ENCODE peak calls at places on chromosomes 11 and 22, in ten cellular contexts. C is HFFc6, R is prostate gland, Z is NCI-H1105 treated with DMSO at 0.1 percent for 48 hours, D is RPMI8226, G is NCI-H1694, T is H1, O is AG10803, S is hypothalamus, Q is tibial nerve. A is an unnamed sample.
A peak's percentile ranks its signal among the peaks of the same experiment; 100 is the strongest.

GRCh38 chr11:112961751-112962747 is 829 bp downstream of the NCAM1 start:
- DNase-seq in C (no peak), R (no peak), Z (peak; percentile 63), D (peak; percentile 60), G (peak; percentile 14), T (peak; percentile 57), O (no peak), S (peak; percentile 22), Q (no peak), A (no peak)

GRCh38 chr22:49425356-49425755 is 402.3 kb downstream of the BRD1 start:
- DNase-seq in C (no peak), R (no peak), Z (no peak), D (no peak), G (no peak), T (no peak), O (no peak), S (no peak), Q (no peak), A (peak; percentile 37)

GRCh38 chr11:115606223-115607220 is 102.3 kb upstream of the CADM1 start:
- DNase-seq in C (no peak), R (peak; percentile 15), Z (peak; percentile 45), D (no peak), G (no peak), T (no peak), O (peak; percentile 36), S (no peak), Q (peak; percentile 16), A (peak; percentile 59)

GRCh38 chr22:45994516-45995404 is 17.8 kb upstream of the WNT7B start:
- DNase-seq in C (peak; percentile 58), R (peak; percentile 65), Z (peak; percentile 23), D (peak; percentile 67), G (peak; percentile 71), T (peak; percentile 100), O (peak; percentile 64), S (peak; percentile 74), Q (peak; percentile 91), A (peak; percentile 85)

GRCh38 chr11:95108159-95108611 is 18.5 kb downstream of the ENDOD1 start:
- DNase-seq in C (no peak), R (peak; percentile 52), Z (no peak), D (no peak), G (no peak), T (no peak), O (peak; percentile 53), S (peak; percentile 5), Q (peak; percentile 23), A (no peak)

GRCh38 chr11:113570906-113571305 is 95.7 kb upstream of the DRD2 start:
- DNase-seq in C (no peak), R (no peak), Z (no peak), D (no peak), G (no peak), T (no peak), O (no peak), S (no peak), Q (no peak), A (no peak)

GRCh38 chr11:65558785-65559509 is 788 bp upstream of the LTBP3 start:
- DNase-seq in C (no peak), R (no peak), Z (no peak), D (no peak), G (no peak), T (no peak), O (peak; percentile 56), S (peak; percentile 32), Q (no peak), A (no peak)

GRCh38 chr22:24284747-24285203 is 14.1 kb downstream of the SPECC1L start:
- DNase-seq in C (peak; percentile 45), R (no peak), Z (no peak), D (no peak), G (no peak), T (no peak), O (no peak), S (no peak), Q (no peak), A (no peak)

GRCh38 chr11:70727899-70728620 is 329.7 kb downstream of the CTTN start:
- DNase-seq in C (no peak), R (peak; percentile 57), Z (peak; percentile 76), D (no peak), G (no peak), T (no peak), O (no peak), S (no peak), Q (no peak), A (no peak)

GRCh38 chr11:30282289-30282631 is 40.6 kb upstream of the ARL14EP start:
- DNase-seq in C (no peak), R (no peak), Z (no peak), D (no peak), G (no peak), T (no peak), O (no peak), S (no peak), Q (no peak), A (no peak)

GRCh38 chr11:120316880-120317688 is 8.0 kb upstream of the TLCD5 start:
- DNase-seq in C (no peak), R (peak; percentile 97), Z (no peak), D (no peak), G (no peak), T (no peak), O (peak; percentile 43), S (no peak), Q (peak; percentile 30), A (no peak)

GRCh38 chr11:13118194-13118593 is 109.1 kb downstream of the RASSF10 start:
- DNase-seq in C (peak; percentile 99), R (no peak), Z (no peak), D (no peak), G (no peak), T (no peak), O (peak; percentile 95), S (no peak), Q (no peak), A (no peak)

GRCh38 chr11:95279921-95280861 is 49.2 kb upstream of the SESN3 start:
- DNase-seq in C (no peak), R (peak; percentile 39), Z (no peak), D (no peak), G (no peak), T (no peak), O (no peak), S (no peak), Q (no peak), A (no peak)

GRCh38 chr11:35589281-35589680 is 29.0 kb upstream of the FJX1 start:
- DNase-seq in C (no peak), R (no peak), Z (no peak), D (no peak), G (no peak), T (no peak), O (no peak), S (no peak), Q (no peak), A (no peak)

GRCh38 chr11:65136515-65137096 is 2.3 kb upstream of the SYVN1 start:
- DNase-seq in C (no peak), R (no peak), Z (no peak), D (no peak), G (no peak), T (no peak), O (no peak), S (no peak), Q (no peak), A (no peak)

GRCh38 chr11:108069947-108070346 is 51.4 kb upstream of the ACAT1 start:
- DNase-seq in C (peak; percentile 55), R (no peak), Z (no peak), D (peak; percentile 30), G (no peak), T (no peak), O (peak; percentile 59), S (no peak), Q (no peak), A (no peak)

GRCh38 chr22:39665229-39665628 is 94.7 kb downstream of the CACNA1I start:
- DNase-seq in C (no peak), R (no peak), Z (no peak), D (no peak), G (no peak), T (no peak), O (no peak), S (no peak), Q (no peak), A (no peak)

GRCh38 chr22:32905400-32905799 is 103.9 kb downstream of the TIMP3 start:
- DNase-seq in C (no peak), R (no peak), Z (no peak), D (no peak), G (no peak), T (no peak), O (no peak), S (no peak), Q (no peak), A (no peak)

GRCh38 chr22:42970029-42970428 is 44.9 kb downstream of the PACSIN2 start:
- DNase-seq in C (no peak), R (no peak), Z (no peak), D (no peak), G (no peak), T (no peak), O (no peak), S (no peak), Q (no peak), A (no peak)

GRCh38 chr22:39318507-39319283 is 728 bp downstream of the RPL3 start:
- DNase-seq in C (no peak), R (no peak), Z (no peak), D (peak; percentile 55), G (no peak), T (no peak), O (peak; percentile 44), S (no peak), Q (peak; percentile 38), A (no peak)